ENCODE peak calls at places on chromosomes 11 and 22, in seven cellular contexts. G, B, R, W, X, C and E are unnamed samples.
A peak's percentile ranks its signal among the peaks of the same experiment; 100 is the strongest.

GRCh38 chr11:57762235-57762866 is 749 bp downstream of the CTNND1 start:
- DNase-seq in G (no peak), B (peak; percentile 34), R (no peak), W (no peak), X (no peak), C (peak; percentile 23), E (peak; percentile 44)

GRCh38 chr11:119795231-119795630 is 66.2 kb upstream of the NECTIN1 start:
- DNase-seq in G (peak; percentile 46), B (peak; percentile 69), R (no peak), W (no peak), X (peak; percentile 77), C (peak; percentile 12), E (peak; percentile 99)

GRCh38 chr11:72743321-72744221 is 8.6 kb downstream of the ARAP1 start:
- DNase-seq in G (no peak), B (no peak), R (no peak), W (no peak), X (no peak), C (no peak), E (no peak)

GRCh38 chr22:17368727-17369552 is at the start of gene CECR2:
- DNase-seq in G (no peak), B (peak; percentile 78), R (peak; percentile 34), W (peak; percentile 86), X (no peak), C (no peak), E (no peak)

GRCh38 chr11:16191852-16192240 is 164.5 kb downstream of the SOX6 start:
- DNase-seq in G (no peak), B (no peak), R (no peak), W (no peak), X (no peak), C (no peak), E (no peak)

GRCh38 chr22:22111267-22111751 is 128.7 kb upstream of the TOP3B start:
- DNase-seq in G (peak; percentile 98), B (peak; percentile 49), R (no peak), W (peak; percentile 89), X (peak; percentile 95), C (peak; percentile 83), E (peak; percentile 90)

GRCh38 chr11:12287009-12287373 is 90.4 kb upstream of the PARVA start:
- DNase-seq in G (peak; percentile 78), B (peak; percentile 75), R (peak; percentile 47), W (no peak), X (peak; percentile 96), C (peak; percentile 89), E (peak; percentile 95)

GRCh38 chr22:38314140-38314991 is 2.9 kb downstream of the CSNK1E start:
- DNase-seq in G (peak; percentile 47), B (peak; percentile 26), R (no peak), W (no peak), X (peak; percentile 75), C (no peak), E (peak; percentile 51)

GRCh38 chr22:36562261-36562835 is 33.4 kb upstream of the EIF3D start:
- DNase-seq in G (peak; percentile 65), B (no peak), R (no peak), W (no peak), X (peak; percentile 43), C (peak; percentile 59), E (peak; percentile 81)

GRCh38 chr11:111659201-111659600 is 57.0 kb downstream of the SIK2 start:
- DNase-seq in G (no peak), B (no peak), R (no peak), W (no peak), X (no peak), C (no peak), E (no peak)

GRCh38 chr11:115672999-115673411 is 168.8 kb upstream of the CADM1 start:
- DNase-seq in G (no peak), B (peak; percentile 25), R (no peak), W (no peak), X (peak; percentile 73), C (no peak), E (peak; percentile 35)

GRCh38 chr11:72079776-72080325 is 491 bp downstream of the NUMA1 start:
- DNase-seq in G (peak; percentile 24), B (peak; percentile 27), R (no peak), W (peak; percentile 76), X (no peak), C (no peak), E (peak; percentile 51)

GRCh38 chr11:6040874-6041273 is 10.3 kb upstream of the OR56A1 start:
- DNase-seq in G (no peak), B (no peak), R (no peak), W (no peak), X (no peak), C (no peak), E (no peak)

GRCh38 chr11:27723685-27724084 is 23.4 kb upstream of the BDNF start:
- DNase-seq in G (no peak), B (no peak), R (no peak), W (no peak), X (peak; percentile 34), C (no peak), E (no peak)

GRCh38 chr22:46239261-46240048 is 10.6 kb downstream of the CDPF1 start:
- DNase-seq in G (no peak), B (no peak), R (no peak), W (peak; percentile 23), X (no peak), C (no peak), E (no peak)

GRCh38 chr11:132734217-132734616 is 798.1 kb downstream of the OPCML start:
- DNase-seq in G (peak; percentile 98), B (no peak), R (no peak), W (no peak), X (peak; percentile 90), C (no peak), E (peak; percentile 92)

GRCh38 chr11:112017538-112017937 is 7.7 kb upstream of the DLAT start:
- DNase-seq in G (no peak), B (no peak), R (no peak), W (no peak), X (peak; percentile 78), C (no peak), E (peak; percentile 54)

GRCh38 chr11:19650929-19651487 is 61.6 kb upstream of the NAV2 start:
- DNase-seq in G (no peak), B (no peak), R (no peak), W (no peak), X (no peak), C (no peak), E (no peak)

GRCh38 chr11:118142809-118143208 is 9.8 kb downstream of the SCN4B start:
- DNase-seq in G (no peak), B (peak; percentile 33), R (no peak), W (no peak), X (no peak), C (peak; percentile 20), E (peak; percentile 13)

GRCh38 chr11:66289548-66290331 is 797 bp upstream of the YIF1A start:
- DNase-seq in G (no peak), B (peak; percentile 90), R (no peak), W (peak; percentile 82), X (no peak), C (peak; percentile 22), E (peak; percentile 86)

GRCh38 chr22:38427940-38428339 is 27.1 kb downstream of the KCNJ4 start:
- DNase-seq in G (no peak), B (no peak), R (no peak), W (no peak), X (no peak), C (no peak), E (no peak)

GRCh38 chr11:77106321-77106720 is 3.7 kb downstream of the OMP start:
- DNase-seq in G (no peak), B (no peak), R (no peak), W (no peak), X (no peak), C (peak; percentile 50), E (peak; percentile 42)

DNA sequence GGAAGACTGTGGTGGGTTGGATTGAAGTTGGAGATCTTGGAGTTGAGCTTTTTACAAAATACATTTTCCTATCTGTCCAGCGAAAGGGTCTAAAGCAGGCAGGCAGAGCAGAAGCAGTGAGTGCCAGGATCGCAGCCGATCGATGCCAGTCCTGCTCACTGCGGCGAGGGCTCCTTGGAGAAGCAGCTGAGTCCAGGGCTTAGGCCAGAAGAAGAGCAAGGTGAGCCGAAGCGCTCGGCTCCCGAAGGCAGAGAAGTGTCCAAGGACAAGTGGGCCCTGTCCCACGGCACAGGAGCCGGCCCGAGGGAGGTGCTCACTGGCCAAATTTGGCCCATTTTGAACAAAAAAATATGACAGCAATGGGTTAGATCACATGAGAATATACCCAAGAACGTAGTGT is 637.8 kb downstream of the BRD1 start:
- DNase-seq in G (no peak), B (no peak), R (no peak), W (no peak), X (no peak), C (no peak), E (no peak)
- H3K9me3 ChIP-seq in G (peaks cover 64% of the 10 kb centered on the region), B (no peaks in the 10 kb centered on the region), R (no peaks in the 10 kb centered on the region), W (no peaks in the 10 kb centered on the region), X (peaks cover 68% of the 10 kb centered on the region), C (no peaks in the 10 kb centered on the region), E (no peaks in the 10 kb centered on the region)

GRCh38 chr11:32794439-32794838 is at the start of gene CCDC73:
- DNase-seq in G (no peak), B (no peak), R (no peak), W (no peak), X (no peak), C (no peak), E (no peak)
- H2AFZ ChIP-seq in G (no peak within 1 kb of the TSS), B (no peak within 1 kb of the TSS), R (no peak within 1 kb of the TSS), W (no peak within 1 kb of the TSS), X (no peak within 1 kb of the TSS), C (no peak within 1 kb of the TSS), E (no peak within 1 kb of the TSS)

GRCh38 chr11:26095340-26095739 is 236.6 kb upstream of the ANO3 start:
- DNase-seq in G (no peak), B (no peak), R (no peak), W (no peak), X (no peak), C (no peak), E (no peak)
- H3K9me3 ChIP-seq in G (no peaks in the 10 kb centered on the region), B (no peaks in the 10 kb centered on the region), R (no peaks in the 10 kb centered on the region), W (no peaks in the 10 kb centered on the region), X (peaks cover 1% of the 10 kb centered on the region), C (no peaks in the 10 kb centered on the region), E (no peaks in the 10 kb centered on the region)

GRCh38 chr11:45210846-45211245 is 64.4 kb downstream of the PRDM11 start:
- DNase-seq in G (no peak), B (no peak), R (no peak), W (no peak), X (no peak), C (no peak), E (no peak)

GRCh38 chr11:45209480-45209879 is 63.0 kb downstream of the PRDM11 start:
- DNase-seq in G (no peak), B (no peak), R (no peak), W (no peak), X (no peak), C (no peak), E (no peak)

GRCh38 chr11:45209904-45210699 is 63.7 kb downstream of the PRDM11 start:
- DNase-seq in G (no peak), B (peak; percentile 91), R (no peak), W (no peak), X (peak; percentile 21), C (no peak), E (peak; percentile 48)

GRCh38 chr11:45208135-45208534 is 61.7 kb downstream of the PRDM11 start:
- DNase-seq in G (no peak), B (no peak), R (no peak), W (no peak), X (no peak), C (no peak), E (no peak)

GRCh38 chr11:45209000-45209399 is 62.6 kb downstream of the PRDM11 start:
- DNase-seq in G (no peak), B (no peak), R (no peak), W (no peak), X (no peak), C (no peak), E (no peak)
- H2AFZ ChIP-seq in G (no peak overlapping the region), B (no peak overlapping the region), R (no peak overlapping the region), W (no peak overlapping the region), X (no peak overlapping the region), C (no peak overlapping the region), E (no peak overlapping the region)

GRCh38 chr11:2652362-2652761 is 47.4 kb downstream of the KCNQ1OT1 start:
- DNase-seq in G (no peak), B (no peak), R (no peak), W (no peak), X (no peak), C (no peak), E (no peak)
- H3K9me3 ChIP-seq in G (peaks cover 25% of the 10 kb centered on the region), B (peaks cover 46% of the 10 kb centered on the region), R (peaks cover 10% of the 10 kb centered on the region), W (peaks cover 32% of the 10 kb centered on the region), X (peaks cover 69% of the 10 kb centered on the region), C (peaks cover 19% of the 10 kb centered on the region), E (peaks cover 4% of the 10 kb centered on the region)